ENCODE peak calls at places on chromosomes 3 and 15, in seven cellular contexts. L is fibroblast of mammary gland; R is AG08396; B is HTR-8/SVneo; S is dorsolateral prefrontal cortex; T is neural crest cell; I is CD8-positive, alpha-beta T cell. X is an unnamed sample.

GRCh38 chr3:16370872-16371740 is 106.1 kb downstream of the OXNAD1 start:
- DNase-seq in L (no peak), R (no peak), B (no peak), S (no peak), T (no peak), I (no peak), X (no peak)

GRCh38 chr15:69557340-69558137 is 104.9 kb downstream of the RPLP1 start:
- DNase-seq in L (peak), R (peak), B (peak), S (no peak), T (no peak), I (no peak), X (no peak)

GRCh38 chr3:10340046-10340445 is 19.1 kb upstream of the SEC13 start:
- DNase-seq in L (no peak), R (no peak), B (no peak), S (no peak), T (no peak), I (no peak), X (no peak)

GRCh38 chr3:135633078-135633477 is 332.4 kb upstream of the PPP2R3A start:
- DNase-seq in L (no peak), R (no peak), B (no peak), S (no peak), T (no peak), I (no peak), X (no peak)

GRCh38 chr3:13879946-13880810 is at the start of gene WNT7A:
- DNase-seq in L (no peak), R (peak), B (peak), S (no peak), T (peak), I (peak), X (no peak)

GRCh38 chr3:55402886-55403605 is 84.1 kb downstream of the WNT5A start:
- DNase-seq in L (peak), R (no peak), B (no peak), S (no peak), T (no peak), I (no peak), X (no peak)

GRCh38 chr3:108485146-108485545 is 25.2 kb downstream of the MYH15 start:
- DNase-seq in L (no peak), R (no peak), B (no peak), S (peak), T (no peak), I (no peak), X (no peak)

GRCh38 chr3:55813268-55814097 is 326.4 kb upstream of the WNT5A start:
- DNase-seq in L (no peak), R (no peak), B (no peak), S (no peak), T (no peak), I (no peak), X (no peak)

GRCh38 chr3:123799544-123800351 is 84.4 kb downstream of the MYLK start:
- DNase-seq in L (peak), R (peak), B (no peak), S (no peak), T (peak), I (no peak), X (no peak)

GRCh38 chr3:4722103-4722502 is 229.0 kb downstream of the ITPR1 start:
- DNase-seq in L (peak), R (peak), B (peak), S (no peak), T (no peak), I (no peak), X (peak)

GRCh38 chr3:189641776-189642175 is 10.6 kb downstream of the TP63 start:
- DNase-seq in L (no peak), R (no peak), B (no peak), S (no peak), T (no peak), I (no peak), X (no peak)

GRCh38 chr3:99948467-99949089 is 130.9 kb downstream of the CMSS1 start:
- DNase-seq in L (no peak), R (no peak), B (no peak), S (no peak), T (no peak), I (no peak), X (no peak)

GRCh38 chr3:100097919-100098896 is 16.1 kb downstream of the FILIP1L start:
- DNase-seq in L (no peak), R (no peak), B (no peak), S (no peak), T (no peak), I (no peak), X (no peak)

GRCh38 chr15:85840079-85840801 is 45.5 kb upstream of the KLHL25 start:
- DNase-seq in L (peak), R (peak), B (peak), S (peak), T (peak), I (peak), X (peak)

GRCh38 chr15:58348095-58348812 is 83.5 kb upstream of the LIPC start:
- DNase-seq in L (no peak), R (no peak), B (no peak), S (no peak), T (no peak), I (no peak), X (no peak)

X was measured in NCI-H2227 treated with DMSO at 0.1 percent for 48 hours.